ENCODE peak calls at places on chromosomes 11 and 22, in six cellular contexts. X is mesenchymal stem cell, B is IMR-90, L is H1, G is neuronal stem cell, Y is H9. J is an unnamed sample.

GRCh38 chr11:44971185-44971584 is 20.5 kb upstream of the TP53I11 start:
- DNase-seq in X (no peak), B (no peak), L (no peak), G (no peak), Y (no peak), J (no peak)

GRCh38 chr11:34255101-34255500 is 102.7 kb downstream of the ABTB2 start:
- DNase-seq in X (no peak), B (no peak), L (no peak), G (no peak), Y (no peak), J (peak; percentile 88)

GRCh38 chr11:88174627-88175003 is 628 bp downstream of the RAB38 start:
- DNase-seq in X (peak; percentile 90), B (peak; percentile 86), L (no peak), G (peak; percentile 29), Y (peak; percentile 41), J (peak; percentile 51)

GRCh38 chr11:126430581-126431320 is 75.3 kb downstream of the ST3GAL4 start:
- DNase-seq in X (no peak), B (peak; percentile 6), L (no peak), G (no peak), Y (no peak), J (no peak)

GRCh38 chr11:101862410-101863233 is 52.2 kb upstream of the CEP126 start:
- DNase-seq in X (peak; percentile 79), B (peak; percentile 79), L (no peak), G (peak; percentile 12), Y (peak; percentile 50), J (peak; percentile 90)

GRCh38 chr11:61266602-61267001 is 25.6 kb downstream of the PGA5 start:
- DNase-seq in X (no peak), B (no peak), L (no peak), G (no peak), Y (no peak), J (no peak)

GRCh38 chr22:19359554-19360299 is 68.2 kb upstream of the CLTCL1 start:
- DNase-seq in X (no peak), B (no peak), L (no peak), G (no peak), Y (no peak), J (no peak)

GRCh38 chr11:44622721-44623258 is 57.3 kb downstream of the CD82 start:
- DNase-seq in X (no peak), B (no peak), L (peak; percentile 34), G (no peak), Y (peak; percentile 14), J (no peak)

GRCh38 chr22:48044484-48045060 is 1282.1 kb downstream of the TBC1D22A start:
- DNase-seq in X (no peak), B (no peak), L (peak; percentile 51), G (no peak), Y (no peak), J (no peak)

GRCh38 chr11:86488553-86488952 is 113.9 kb downstream of the CCDC81 start:
- DNase-seq in X (no peak), B (no peak), L (no peak), G (no peak), Y (no peak), J (no peak)

GRCh38 chr11:47003180-47003877 is 66.8 kb downstream of the CSTPP1 start:
- DNase-seq in X (no peak), B (no peak), L (no peak), G (no peak), Y (no peak), J (no peak)

GRCh38 chr22:49381595-49382450 is 445.9 kb downstream of the BRD1 start:
- DNase-seq in X (no peak), B (no peak), L (no peak), G (no peak), Y (no peak), J (no peak)

GRCh38 chr11:128095459-128096096 is 491.8 kb downstream of the ETS1 start:
- DNase-seq in X (peak; percentile 93), B (peak; percentile 76), L (no peak), G (no peak), Y (no peak), J (peak; percentile 50)

GRCh38 chr11:14361951-14362350 is 3.0 kb upstream of the RRAS2 start:
- DNase-seq in X (no peak), B (no peak), L (no peak), G (no peak), Y (no peak), J (no peak)

GRCh38 chr22:36569999-36570398 is 41.0 kb upstream of the EIF3D start:
- DNase-seq in X (no peak), B (peak; percentile 27), L (peak; percentile 79), G (peak; percentile 21), Y (peak; percentile 83), J (peak; percentile 80)

GRCh38 chr11:62484352-62484751 is 62.3 kb downstream of the AHNAK start:
- DNase-seq in X (no peak), B (no peak), L (no peak), G (no peak), Y (no peak), J (peak; percentile 74)

GRCh38 chr11:83191986-83192385 is 1.5 kb upstream of the ANKRD42 start:
- DNase-seq in X (no peak), B (no peak), L (no peak), G (no peak), Y (no peak), J (no peak)

GRCh38 chr11:114440971-114441810 is 1.9 kb downstream of the REXO2 start:
- DNase-seq in X (peak; percentile 47), B (no peak), L (no peak), G (no peak), Y (no peak), J (no peak)

GRCh38 chr11:97937501-97937900 is 1083.2 kb upstream of the CNTN5 start:
- DNase-seq in X (peak; percentile 59), B (peak; percentile 46), L (no peak), G (no peak), Y (no peak), J (peak; percentile 2)

GRCh38 chr11:1391165-1392010 is 1.7 kb downstream of the BRSK2 start:
- DNase-seq in X (no peak), B (no peak), L (peak; percentile 64), G (no peak), Y (peak; percentile 45), J (peak; percentile 34)

GRCh38 chr22:20290578-20291248 is 22.6 kb upstream of the RTN4R start:
- DNase-seq in X (no peak), B (no peak), L (no peak), G (no peak), Y (no peak), J (no peak)

GRCh38 chr11:125621995-125622394 is 3.0 kb upstream of the CHEK1 start:
- DNase-seq in X (peak; percentile 70), B (peak; percentile 77), L (no peak), G (no peak), Y (no peak), J (no peak)

DNA sequence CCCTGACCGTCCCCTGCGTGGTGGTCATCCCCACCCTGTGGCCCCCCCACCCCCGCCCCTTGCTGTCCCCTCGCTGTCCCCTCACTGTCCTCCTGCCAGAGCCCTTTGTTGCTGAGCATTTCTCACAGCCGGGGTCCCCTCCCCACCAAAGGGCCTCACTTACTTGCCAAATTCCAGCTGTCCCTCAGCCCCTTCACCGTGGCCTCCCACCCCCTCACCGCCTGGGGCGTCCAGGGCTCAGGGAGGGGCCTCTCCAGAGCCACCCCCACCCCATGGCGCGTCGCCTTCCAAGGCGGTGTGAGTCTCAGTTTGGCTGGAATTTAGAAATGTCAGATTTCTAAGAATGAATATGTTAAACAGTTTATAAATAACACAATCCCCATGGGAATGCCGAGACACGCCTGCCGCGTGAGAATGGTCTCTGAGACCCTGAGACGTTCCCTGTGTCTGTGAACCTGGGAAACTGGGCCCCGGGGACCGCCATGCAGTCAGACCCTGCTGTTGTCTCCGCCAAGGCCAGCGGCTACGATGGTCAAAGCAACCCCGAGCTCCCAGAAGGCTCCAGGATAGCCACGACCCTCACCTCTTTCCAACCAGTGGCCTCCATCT is 28.9 kb downstream of the CELSR1 start:
- DNase-seq in X (no peak), B (no peak), L (no peak), G (no peak), Y (no peak), J (peak; percentile 50)
- H2BK15ac ChIP-seq in X (no peak overlapping the region), B (no peak overlapping the region), L (no peak overlapping the region), G (peak overlapping the region; percentile 90), Y (no peak overlapping the region), J (no peak overlapping the region)

GRCh38 chr11:10631761-10632160 is 61.8 kb downstream of the IRAG1 start:
- DNase-seq in X (no peak), B (no peak), L (peak; percentile 22), G (no peak), Y (peak; percentile 5), J (no peak)

GRCh38 chr11:10629431-10630002 is 61.1 kb upstream of the LYVE1 start:
- DNase-seq in X (no peak), B (no peak), L (peak; percentile 34), G (no peak), Y (no peak), J (no peak)

GRCh38 chr11:10632483-10632882 is 61.1 kb downstream of the IRAG1 start:
- DNase-seq in X (no peak), B (no peak), L (peak; percentile 8), G (no peak), Y (peak; percentile 3), J (no peak)

GRCh38 chr11:10634407-10634806 is 59.1 kb downstream of the IRAG1 start:
- DNase-seq in X (no peak), B (no peak), L (no peak), G (no peak), Y (no peak), J (no peak)

DNA sequence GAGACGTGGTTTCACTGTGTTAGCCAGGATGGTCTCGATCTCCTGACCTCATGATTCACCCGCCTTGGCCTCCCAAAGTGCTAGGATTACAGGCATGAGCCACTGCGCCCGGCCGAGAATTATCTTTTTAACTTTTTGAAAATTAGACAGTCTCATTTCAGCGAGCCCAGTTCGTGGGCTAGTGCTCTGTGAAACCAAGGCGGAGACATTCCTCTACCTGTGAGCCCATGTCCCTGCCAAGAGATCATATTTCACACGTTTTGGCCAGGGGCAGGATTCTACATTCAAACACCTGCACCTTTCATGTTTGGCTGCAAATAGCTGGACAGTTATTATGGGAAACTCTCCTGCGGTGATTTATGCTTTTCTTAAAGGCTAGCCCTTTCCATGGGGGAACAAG is 60.3 kb downstream of the IRAG1 start:
- DNase-seq in X (no peak), B (no peak), L (no peak), G (no peak), Y (peak; percentile 18), J (no peak)
- H2BK15ac ChIP-seq in X (no peak overlapping the region), B (no peak overlapping the region), L (no peak overlapping the region), G (no peak overlapping the region), Y (no peak overlapping the region), J (no peak overlapping the region)

GRCh38 chr11:73266644-73267015 is 5.5 kb upstream of the P2RY6 start:
- DNase-seq in X (no peak), B (no peak), L (no peak), G (no peak), Y (peak; percentile 14), J (no peak)
- H2BK15ac ChIP-seq in X (no peak overlapping the region), B (no peak overlapping the region), L (no peak overlapping the region), G (no peak overlapping the region), Y (no peak overlapping the region), J (no peak overlapping the region)

DNA sequence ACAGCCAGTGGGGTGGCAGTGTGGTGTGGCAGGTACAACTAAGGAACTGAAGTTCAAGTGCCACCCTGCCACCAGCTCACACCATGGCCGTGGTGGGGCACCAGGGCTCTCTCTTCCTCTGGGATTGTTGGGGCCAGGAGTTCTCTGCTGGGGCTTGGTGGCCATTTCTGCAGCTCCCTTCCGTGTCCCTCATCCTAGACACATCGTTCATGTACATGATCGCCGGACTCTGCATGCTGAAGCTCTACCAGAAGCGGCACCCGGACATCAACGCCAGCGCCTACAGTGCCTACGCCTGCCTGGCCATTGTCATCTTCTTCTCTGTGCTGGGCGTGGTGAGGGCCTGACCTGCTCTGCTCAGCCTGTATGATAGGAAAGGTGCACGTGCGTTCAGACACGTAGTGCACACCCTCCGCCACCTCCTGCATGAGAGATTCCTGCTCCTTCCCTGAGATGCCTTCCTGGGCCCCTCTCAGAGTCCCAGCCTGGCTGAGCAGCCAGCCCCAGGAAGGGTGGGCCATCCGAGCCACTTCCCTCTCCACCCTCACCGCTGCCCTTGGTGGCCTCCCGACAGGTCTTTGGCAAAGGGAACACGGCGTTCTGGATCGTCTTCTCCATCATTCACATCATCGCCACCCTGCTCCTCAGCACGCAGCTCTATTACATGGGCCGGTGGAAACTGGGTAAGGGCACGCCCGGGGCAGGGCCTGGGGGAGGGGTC is 7.3 kb upstream of the TAGLN start:
- DNase-seq in X (no peak), B (no peak), L (no peak), G (no peak), Y (no peak), J (no peak)
- H2BK15ac ChIP-seq in X (no peak overlapping the region), B (no peak overlapping the region), L (no peak overlapping the region), G (no peak overlapping the region), Y (no peak overlapping the region), J (no peak overlapping the region)

J was measured in mesendoderm.